ENCODE peak calls at places on chromosomes 16 and 17, in eight cellular contexts. W is HCT116, J is A549, Z is H1, P is fibroblast of lung, X is GM23338, G is mesenchymal stem cell, Y is OCI-LY7. K is an unnamed sample.
A peak's percentile ranks its signal among the peaks of the same experiment; 100 is the strongest.

GRCh38 chr17:62617894-62618472 is 9.5 kb upstream of the MRC2 start:
- DNase-seq in W (no peak), J (no peak), Z (no peak), P (peak; percentile 67), X (no peak), G (no peak), Y (no peak), K (no peak)

GRCh38 chr17:57925361-57925990 is 29.7 kb downstream of the CUEDC1 start:
- DNase-seq in W (no peak), J (no peak), Z (no peak), P (no peak), X (no peak), G (no peak), Y (no peak), K (no peak)

GRCh38 chr16:30780021-30780420 is 7.0 kb downstream of the ZNF629 start:
- DNase-seq in W (no peak), J (no peak), Z (no peak), P (no peak), X (no peak), G (no peak), Y (no peak), K (no peak)

GRCh38 chr16:47359478-47359877 is 101.4 kb downstream of the ITFG1 start:
- DNase-seq in W (no peak), J (no peak), Z (no peak), P (peak; percentile 4), X (no peak), G (no peak), Y (no peak), K (no peak)

GRCh38 chr17:64599187-64599676 is 62.9 kb downstream of the SMURF2 start:
- DNase-seq in W (no peak), J (no peak), Z (no peak), P (no peak), X (peak; percentile 28), G (no peak), Y (peak; percentile 46), K (no peak)

GRCh38 chr16:73126453-73126853 is 78.5 kb upstream of the ZFHX3 start:
- DNase-seq in W (no peak), J (peak; percentile 19), Z (no peak), P (peak; percentile 95), X (no peak), G (peak; percentile 76), Y (no peak), K (no peak)

GRCh38 chr17:47905221-47905733 is 9.2 kb downstream of the SP2 start:
- DNase-seq in W (no peak), J (no peak), Z (no peak), P (peak; percentile 73), X (no peak), G (peak; percentile 64), Y (no peak), K (no peak)

GRCh38 chr17:5500247-5500803 is 14.0 kb downstream of the MIS12 start:
- DNase-seq in W (no peak), J (no peak), Z (no peak), P (no peak), X (no peak), G (peak; percentile 36), Y (no peak), K (no peak)

GRCh38 chr17:78469443-78469842 is 91.0 kb downstream of the PGS1 start:
- DNase-seq in W (no peak), J (no peak), Z (no peak), P (no peak), X (no peak), G (no peak), Y (no peak), K (no peak)

GRCh38 chr17:30318190-30318589 is 15.7 kb downstream of the TMIGD1 start:
- DNase-seq in W (no peak), J (no peak), Z (no peak), P (no peak), X (no peak), G (no peak), Y (no peak), K (no peak)

GRCh38 chr17:82933006-82933310 is 93.1 kb upstream of the ZNF750 start:
- DNase-seq in W (no peak), J (no peak), Z (no peak), P (no peak), X (no peak), G (no peak), Y (no peak), K (no peak)
- H3K4me2 ChIP-seq in W (no peak overlapping the region), J (no peak overlapping the region), Z (no peak overlapping the region), P (no peak overlapping the region), X (no peak overlapping the region), G (no peak overlapping the region), Y (no peak overlapping the region), K (no peak overlapping the region)

GRCh38 chr16:50632927-50633800 is 47.9 kb downstream of the SNX20 start:
- DNase-seq in W (no peak), J (no peak), Z (no peak), P (no peak), X (no peak), G (no peak), Y (no peak), K (no peak)

GRCh38 chr16:50635505-50636392 is 45.4 kb downstream of the SNX20 start:
- DNase-seq in W (peak; percentile 8), J (peak; percentile 20), Z (no peak), P (no peak), X (peak; percentile 60), G (no peak), Y (peak; percentile 29), K (no peak)

GRCh38 chr16:50634090-50634489 is 47.0 kb downstream of the SNX20 start:
- DNase-seq in W (no peak), J (no peak), Z (no peak), P (no peak), X (no peak), G (no peak), Y (no peak), K (no peak)

GRCh38 chr16:50636865-50637374 is 44.2 kb downstream of the SNX20 start:
- DNase-seq in W (no peak), J (no peak), Z (no peak), P (no peak), X (no peak), G (no peak), Y (no peak), K (no peak)

DNA sequence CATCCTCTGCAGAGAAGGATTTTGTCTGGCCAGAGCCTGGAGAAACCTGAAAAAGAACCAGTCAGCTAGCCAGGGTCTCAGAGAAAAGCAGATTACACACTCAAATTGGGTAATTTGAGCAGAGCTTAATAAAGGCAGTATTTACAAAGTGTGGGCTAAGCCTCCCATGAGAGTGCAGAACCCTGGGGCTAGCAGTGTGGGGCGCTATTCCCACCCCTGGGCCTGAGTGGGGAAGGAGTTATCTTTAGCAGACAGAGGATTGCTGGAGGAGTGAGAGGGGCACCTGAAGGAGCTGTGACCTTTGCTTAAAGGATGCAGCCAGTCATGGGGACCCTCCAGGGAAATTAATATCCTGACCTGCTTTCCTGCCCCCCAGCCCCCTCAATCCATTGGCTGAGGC is 46.2 kb downstream of the SNX20 start:
- DNase-seq in W (no peak), J (no peak), Z (no peak), P (no peak), X (no peak), G (no peak), Y (no peak), K (no peak)
- H3K4me2 ChIP-seq in W (no peak overlapping the region), J (no peak overlapping the region), Z (no peak overlapping the region), P (no peak overlapping the region), X (no peak overlapping the region), G (no peak overlapping the region), Y (no peak overlapping the region), K (no peak overlapping the region)

DNA sequence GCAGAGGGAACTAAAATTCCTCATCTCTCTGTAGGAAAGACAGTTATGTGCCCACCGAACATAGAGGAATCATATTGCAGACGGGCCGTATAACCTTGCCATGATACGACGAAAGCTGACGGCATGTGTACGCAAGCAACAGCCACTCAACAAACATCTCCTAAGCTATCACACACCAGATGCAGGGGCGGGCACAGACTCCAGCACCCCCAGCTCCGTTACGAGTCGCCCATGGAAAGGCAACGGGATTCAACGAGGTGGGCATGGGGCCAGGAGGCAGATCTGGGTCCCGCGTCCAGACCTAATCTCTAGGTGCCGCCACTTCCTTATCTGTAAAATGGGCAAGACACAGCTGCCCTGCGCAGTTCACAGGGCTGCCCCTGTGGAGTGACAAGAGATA is 35.6 kb downstream of the ABR start:
- DNase-seq in W (no peak), J (no peak), Z (no peak), P (no peak), X (no peak), G (no peak), Y (no peak), K (no peak)
- H3K4me2 ChIP-seq in W (no peak overlapping the region), J (no peak overlapping the region), Z (no peak overlapping the region), P (no peak overlapping the region), X (no peak overlapping the region), G (no peak overlapping the region), Y (no peak overlapping the region), K (no peak overlapping the region)

GRCh38 chr16:57532251-57532625 is 4.1 kb downstream of the CCDC102A start:
- DNase-seq in W (no peak), J (no peak), Z (no peak), P (no peak), X (no peak), G (no peak), Y (peak; percentile 27), K (no peak)

GRCh38 chr16:57533618-57534336 is 2.6 kb downstream of the CCDC102A start:
- DNase-seq in W (no peak), J (no peak), Z (no peak), P (no peak), X (no peak), G (no peak), Y (no peak), K (no peak)

GRCh38 chr16:57531635-57532220 is 4.6 kb downstream of the CCDC102A start:
- DNase-seq in W (no peak), J (no peak), Z (no peak), P (no peak), X (no peak), G (no peak), Y (no peak), K (no peak)

GRCh38 chr16:57534337-57534880 is 2.0 kb downstream of the CCDC102A start:
- DNase-seq in W (no peak), J (no peak), Z (no peak), P (no peak), X (no peak), G (no peak), Y (no peak), K (no peak)

GRCh38 chr16:57533366-57533617 is 3.1 kb downstream of the CCDC102A start:
- DNase-seq in W (no peak), J (no peak), Z (no peak), P (no peak), X (no peak), G (no peak), Y (no peak), K (no peak)
- H3K4me2 ChIP-seq in W (no peak overlapping the region), J (peak overlapping the region; percentile 42), Z (no peak overlapping the region), P (no peak overlapping the region), X (peak overlapping the region; percentile 69), G (no peak overlapping the region), Y (peak overlapping the region; percentile 45), K (no peak overlapping the region)

GRCh38 chr17:82083533-82084359 is 14.3 kb downstream of the FASN start:
- DNase-seq in W (no peak), J (no peak), Z (no peak), P (no peak), X (no peak), G (no peak), Y (no peak), K (no peak)
- H3K4me2 ChIP-seq in W (no peak overlapping the region), J (no peak overlapping the region), Z (no peak overlapping the region), P (no peak overlapping the region), X (no peak overlapping the region), G (no peak overlapping the region), Y (no peak overlapping the region), K (no peak overlapping the region)